ENCODE peak calls at places on chromosomes 4 and X, in nine cellular contexts. E is activated CD4-positive, alpha-beta T cell treated with anti-CD3 and anti-CD28 coated beads, Interleukin-2, amount 10 ng/mL, durations not matched to agents 7 days and 5 days; A is astrocyte of the spinal cord; S is AG09309; Z is K562; N is foreskin fibroblast; D is SW480; K is psoas muscle; T is EH. G is an unnamed sample.

GRCh38 chr4:76012388-76012801 is 5.1 kb upstream of the CXCL9 start:
- DNase-seq in E (no peak), A (peak), S (no peak), Z (no peak), N (peak), D (no peak), K (no peak), T (peak), G (no peak)

GRCh38 chr4:2858451-2859217 is 15.0 kb downstream of the ADD1 start:
- DNase-seq in E (no peak), A (no peak), S (no peak), Z (peak), N (peak), D (no peak), K (no peak), T (peak), G (no peak)

GRCh38 chrX:2397648-2398340 is 103.0 kb downstream of the DHRSX start:
- DNase-seq in E (no peak), A (peak), S (no peak), Z (no peak), N (peak), D (peak), K (no peak), T (peak), G (no peak)

GRCh38 chrX:77446029-77446585 is 1.1 kb upstream of the FGF16 start:
- DNase-seq in E (no peak), A (no peak), S (no peak), Z (no peak), N (peak), D (no peak), K (no peak), T (no peak), G (no peak)

GRCh38 chr4:54473077-54473545 is 184.6 kb upstream of the KIT start:
- DNase-seq in E (no peak), A (no peak), S (no peak), Z (peak), N (peak), D (no peak), K (no peak), T (peak), G (no peak)

GRCh38 chrX:9534686-9535085 is 69.8 kb downstream of the TBL1X start:
- DNase-seq in E (no peak), A (peak), S (peak), Z (no peak), N (peak), D (no peak), K (no peak), T (peak), G (no peak)

GRCh38 chr4:7397206-7398103 is 37.3 kb downstream of the PSAPL1 start:
- DNase-seq in E (no peak), A (no peak), S (no peak), Z (no peak), N (no peak), D (no peak), K (no peak), T (no peak), G (no peak)

GRCh38 chrX:19046343-19047215 is 62.7 kb upstream of the PHKA2 start:
- DNase-seq in E (no peak), A (peak), S (no peak), Z (no peak), N (peak), D (peak), K (no peak), T (peak), G (no peak)

GRCh38 chr4:39256436-39256835 is 74.1 kb downstream of the WDR19 start:
- DNase-seq in E (no peak), A (peak), S (no peak), Z (no peak), N (peak), D (no peak), K (no peak), T (peak), G (no peak)

GRCh38 chr4:151992301-151992700 is 231.5 kb upstream of the GATB start:
- DNase-seq in E (no peak), A (no peak), S (no peak), Z (no peak), N (no peak), D (no peak), K (no peak), T (no peak), G (no peak)

GRCh38 chr4:11487139-11487538 is 58.4 kb upstream of the HS3ST1 start:
- DNase-seq in E (no peak), A (no peak), S (no peak), Z (no peak), N (no peak), D (no peak), K (no peak), T (no peak), G (no peak)

GRCh38 chr4:2793578-2793919 is 664 bp downstream of the SH3BP2 start:
- DNase-seq in E (no peak), A (no peak), S (no peak), Z (peak), N (peak), D (peak), K (peak), T (peak), G (peak)

GRCh38 chrX:17613979-17614572 is 123.2 kb upstream of the SCML1 start:
- DNase-seq in E (peak), A (peak), S (peak), Z (no peak), N (peak), D (peak), K (no peak), T (peak), G (no peak)

GRCh38 chr4:133084421-133084820 is 64.7 kb upstream of the PCDH10 start:
- DNase-seq in E (no peak), A (no peak), S (no peak), Z (no peak), N (no peak), D (no peak), K (no peak), T (no peak), G (no peak)

GRCh38 chr4:164876680-164877324 is at the start of gene APELA:
- DNase-seq in E (no peak), A (no peak), S (no peak), Z (no peak), N (no peak), D (peak), K (no peak), T (no peak), G (no peak)

GRCh38 chr4:181646864-181647263 is 596.3 kb upstream of the TENM3 start:
- DNase-seq in E (no peak), A (peak), S (no peak), Z (no peak), N (no peak), D (no peak), K (no peak), T (peak), G (no peak)